ENCODE peak calls at places on chromosomes 6 and 20, in nine cellular contexts. S is SK-N-SH, V is skeletal muscle cell, H is mesendoderm, N is GM23248, L is lower leg skin, B is heart left ventricle, E is brain microvascular endothelial cell, K is bronchial epithelial cell. Q is an unnamed sample.

GRCh38 chr6:3316363-3316762 is 57.6 kb downstream of the PSMG4 start:
- DNase-seq in S (no peak), V (no peak), H (no peak), N (no peak), L (no peak), B (no peak), E (no peak), K (no peak), Q (no peak)

GRCh38 chr6:165515963-165516624 is 146.9 kb downstream of the PDE10A start:
- DNase-seq in S (no peak), V (peak; percentile 18), H (no peak), N (no peak), L (no peak), B (no peak), E (peak; percentile 25), K (no peak), Q (no peak)

GRCh38 chr20:32605167-32605656 is 20.1 kb upstream of the NOL4L start:
- DNase-seq in S (no peak), V (no peak), H (no peak), N (peak; percentile 36), L (peak; percentile 33), B (no peak), E (peak; percentile 14), K (no peak), Q (no peak)

GRCh38 chr6:111410371-111410770 is 72.6 kb downstream of the REV3L start:
- DNase-seq in S (no peak), V (no peak), H (no peak), N (no peak), L (no peak), B (no peak), E (no peak), K (no peak), Q (no peak)

GRCh38 chr20:19211661-19212523 is 550 bp upstream of the SLC24A3 start:
- DNase-seq in S (peak; percentile 30), V (no peak), H (peak; percentile 62), N (peak; percentile 17), L (no peak), B (no peak), E (no peak), K (no peak), Q (no peak)

GRCh38 chr6:17454316-17455005 is 61.1 kb downstream of the CAP2 start:
- DNase-seq in S (no peak), V (peak; percentile 41), H (peak; percentile 51), N (peak; percentile 66), L (no peak), B (no peak), E (peak; percentile 21), K (no peak), Q (peak; percentile 94)

GRCh38 chr6:14638932-14639875 is 521.6 kb downstream of the CD83 start:
- DNase-seq in S (peak; percentile 22), V (no peak), H (peak; percentile 66), N (peak; percentile 56), L (peak; percentile 35), B (peak; percentile 77), E (peak; percentile 22), K (peak; percentile 57), Q (no peak)

GRCh38 chr20:51631011-51631950 is 88.8 kb upstream of the NFATC2 start:
- DNase-seq in S (peak; percentile 44), V (peak; percentile 98), H (no peak), N (peak; percentile 96), L (peak; percentile 81), B (peak; percentile 65), E (peak; percentile 99), K (peak; percentile 94), Q (peak; percentile 94)

GRCh38 chr20:35772563-35773058 is 796 bp downstream of the PHF20 start:
- DNase-seq in S (no peak), V (no peak), H (no peak), N (peak; percentile 12), L (no peak), B (no peak), E (no peak), K (no peak), Q (no peak)

GRCh38 chr6:106513813-106514212 is 115.5 kb downstream of the RTN4IP1 start:
- DNase-seq in S (peak; percentile 20), V (no peak), H (no peak), N (peak; percentile 46), L (no peak), B (no peak), E (no peak), K (peak; percentile 42), Q (no peak)

GRCh38 chr6:150492507-150492906 is 107.2 kb upstream of the PLEKHG1 start:
- DNase-seq in S (no peak), V (no peak), H (no peak), N (no peak), L (no peak), B (no peak), E (no peak), K (peak; percentile 76), Q (no peak)

GRCh38 chr6:146361367-146361924 is 182.2 kb upstream of the RAB32 start:
- DNase-seq in S (peak; percentile 14), V (peak; percentile 41), H (no peak), N (peak; percentile 46), L (no peak), B (peak; percentile 27), E (peak; percentile 63), K (peak; percentile 54), Q (no peak)

GRCh38 chr6:156402628-156403027 is 374.6 kb upstream of the ARID1B start:
- DNase-seq in S (no peak), V (no peak), H (no peak), N (no peak), L (no peak), B (no peak), E (no peak), K (no peak), Q (no peak)

GRCh38 chr6:107207251-107207890 is 92.1 kb upstream of the BEND3 start:
- DNase-seq in S (no peak), V (no peak), H (no peak), N (no peak), L (no peak), B (no peak), E (no peak), K (no peak), Q (no peak)

GRCh38 chr6:37565267-37566208 is 65.8 kb upstream of the CCDC167 start:
- DNase-seq in S (peak; percentile 87), V (no peak), H (peak; percentile 95), N (peak; percentile 18), L (no peak), B (no peak), E (no peak), K (no peak), Q (no peak)
- H3K4me3 ChIP-seq in S (peak overlapping the region; percentile 54), V (peak overlapping the region; percentile 39), H (peak overlapping the region; percentile 30), N (peak overlapping the region; percentile 63), L (no peak overlapping the region), B (peak overlapping the region; percentile 50), E (peak overlapping the region; percentile 44), K (peak overlapping the region; percentile 12), Q (peak overlapping the region; percentile 54)

GRCh38 chr6:53201270-53201669 is 52.6 kb upstream of the GCM1 start:
- DNase-seq in S (no peak), V (no peak), H (no peak), N (no peak), L (no peak), B (no peak), E (no peak), K (no peak), Q (no peak)
- H3K4me3 ChIP-seq in S (no peak overlapping the region), V (no peak overlapping the region), H (no peak overlapping the region), N (no peak overlapping the region), L (no peak overlapping the region), B (no peak overlapping the region), E (no peak overlapping the region), K (no peak overlapping the region), Q (no peak overlapping the region)

GRCh38 chr20:34673411-34673810 is 3.5 kb downstream of the PIGU start:
- DNase-seq in S (no peak), V (no peak), H (no peak), N (no peak), L (no peak), B (no peak), E (no peak), K (no peak), Q (no peak)

GRCh38 chr20:34675993-34676641 is 775 bp downstream of the PIGU start:
- DNase-seq in S (no peak), V (no peak), H (no peak), N (no peak), L (no peak), B (no peak), E (no peak), K (no peak), Q (no peak)

GRCh38 chr20:34676642-34677373 is at the start of gene PIGU:
- DNase-seq in S (peak; percentile 94), V (peak; percentile 77), H (peak; percentile 96), N (peak; percentile 99), L (peak; percentile 92), B (peak; percentile 96), E (peak; percentile 91), K (peak; percentile 89), Q (peak; percentile 47)

GRCh38 chr20:34680586-34680985 is 3.7 kb upstream of the PIGU start:
- DNase-seq in S (no peak), V (no peak), H (no peak), N (peak; percentile 29), L (no peak), B (no peak), E (no peak), K (no peak), Q (no peak)

GRCh38 chr20:34675561-34675960 is 1.3 kb downstream of the PIGU start:
- DNase-seq in S (no peak), V (no peak), H (no peak), N (no peak), L (no peak), B (no peak), E (no peak), K (no peak), Q (no peak)
- H3K4me3 ChIP-seq in S (peak overlapping the region; percentile 94), V (no peak overlapping the region), H (no peak overlapping the region), N (peak overlapping the region; percentile 89), L (no peak overlapping the region), B (peak overlapping the region; percentile 71), E (no peak overlapping the region), K (no peak overlapping the region), Q (no peak overlapping the region)

GRCh38 chr6:31356216-31356945 is 598 bp downstream of the HLA-B start:
- DNase-seq in S (peak; percentile 20), V (no peak), H (no peak), N (peak; percentile 63), L (no peak), B (peak; percentile 70), E (no peak), K (no peak), Q (no peak)

GRCh38 chr6:31354788-31355539 is 2.0 kb downstream of the HLA-B start:
- DNase-seq in S (no peak), V (no peak), H (no peak), N (no peak), L (no peak), B (no peak), E (no peak), K (no peak), Q (no peak)

GRCh38 chr6:31356946-31357466 is at the start of gene HLA-B:
- DNase-seq in S (peak; percentile 62), V (peak; percentile 23), H (peak; percentile 73), N (peak; percentile 88), L (peak; percentile 65), B (peak; percentile 93), E (peak; percentile 16), K (peak; percentile 82), Q (peak; percentile 29)

GRCh38 chr6:31354248-31354647 is 2.7 kb downstream of the HLA-B start:
- DNase-seq in S (no peak), V (no peak), H (no peak), N (no peak), L (no peak), B (no peak), E (no peak), K (no peak), Q (no peak)

DNA sequence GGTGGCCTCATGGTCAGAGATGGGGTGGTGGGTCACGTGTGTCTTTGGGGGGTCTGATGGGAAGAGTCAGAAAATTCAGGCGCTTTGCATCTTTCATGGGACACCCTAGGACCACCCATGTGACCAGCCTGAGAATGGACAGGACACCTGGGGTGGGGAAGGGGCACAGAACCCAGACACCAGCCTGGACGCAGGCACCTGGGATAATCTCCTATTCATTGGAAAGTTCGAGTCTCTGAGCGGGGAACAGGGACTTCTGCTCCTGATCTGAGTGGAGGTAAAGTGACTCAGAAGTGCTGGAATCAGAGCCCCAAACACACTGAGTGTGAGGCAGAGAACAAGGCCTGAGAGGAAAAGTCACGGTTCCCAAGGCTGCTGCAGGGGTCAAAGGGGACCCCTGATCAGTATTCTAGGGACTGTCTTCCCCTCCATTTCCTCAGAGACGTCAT is 1.4 kb downstream of the HLA-B start:
- DNase-seq in S (no peak), V (no peak), H (no peak), N (peak; percentile 17), L (no peak), B (no peak), E (no peak), K (no peak), Q (no peak)
- H3K4me3 ChIP-seq in S (no peak overlapping the region), V (peak overlapping the region; percentile 62), H (no peak overlapping the region), N (no peak overlapping the region), L (peak overlapping the region; percentile 9), B (peak overlapping the region; percentile 71), E (no peak overlapping the region), K (no peak overlapping the region), Q (peak overlapping the region; percentile 69)

Q was measured in AG04449.